ENCODE peak calls at places on chromosomes 11 and 22, in nine cellular contexts. A, E, D, O, I, C, P, T and W are unnamed samples.

GRCh38 chr11:44955019-44955738 is 4.5 kb upstream of the TP53I11 start:
- DNase-seq in A (peak; percentile 71), E (peak; percentile 58), D (no peak), O (peak; percentile 62), I (peak; percentile 77), C (no peak), P (peak; percentile 85), T (no peak), W (no peak)

GRCh38 chr11:45933131-45933821 is 10.8 kb downstream of the LARGE2 start:
- DNase-seq in A (no peak), E (peak; percentile 8), D (no peak), O (no peak), I (no peak), C (no peak), P (peak; percentile 38), T (no peak), W (no peak)

GRCh38 chr11:11297578-11297977 is 55.5 kb downstream of the CSNK2A3 start:
- DNase-seq in A (no peak), E (peak; percentile 11), D (no peak), O (no peak), I (no peak), C (no peak), P (peak; percentile 15), T (no peak), W (no peak)

GRCh38 chr22:23387827-23388491 is 192.1 kb downstream of the IGLL1 start:
- DNase-seq in A (no peak), E (no peak), D (no peak), O (no peak), I (no peak), C (peak; percentile 47), P (no peak), T (no peak), W (no peak)

GRCh38 chr11:88520391-88520790 is 182.9 kb upstream of the CTSC start:
- DNase-seq in A (no peak), E (no peak), D (no peak), O (no peak), I (no peak), C (no peak), P (no peak), T (no peak), W (no peak)

GRCh38 chr11:9739108-9739507 is 75.2 kb downstream of the SWAP70 start:
- DNase-seq in A (no peak), E (no peak), D (no peak), O (no peak), I (no peak), C (no peak), P (no peak), T (no peak), W (no peak)

GRCh38 chr11:57340228-57340627 is 2.1 kb downstream of the P2RX3 start:
- DNase-seq in A (no peak), E (no peak), D (no peak), O (no peak), I (peak; percentile 36), C (no peak), P (peak; percentile 36), T (peak; percentile 56), W (no peak)

GRCh38 chr11:109892321-109892794 is 200.8 kb upstream of the ZC3H12C start:
- DNase-seq in A (no peak), E (no peak), D (no peak), O (no peak), I (no peak), C (no peak), P (peak; percentile 33), T (no peak), W (peak; percentile 54)

GRCh38 chr22:22528780-22529179 is 8.7 kb upstream of the ZNF280A start:
- DNase-seq in A (no peak), E (no peak), D (no peak), O (no peak), I (no peak), C (no peak), P (no peak), T (no peak), W (no peak)

GRCh38 chr11:134519788-134520187 is 107.7 kb upstream of the B3GAT1 start:
- DNase-seq in A (no peak), E (no peak), D (no peak), O (no peak), I (no peak), C (no peak), P (no peak), T (no peak), W (no peak)

GRCh38 chr22:23530106-23530505 is 50.0 kb downstream of the IGLL1 start:
- DNase-seq in A (no peak), E (no peak), D (no peak), O (no peak), I (no peak), C (peak; percentile 46), P (no peak), T (no peak), W (no peak)

GRCh38 chr11:111512296-111513239 is at the start of gene BTG4:
- DNase-seq in A (peak; percentile 16), E (no peak), D (no peak), O (no peak), I (no peak), C (peak; percentile 60), P (peak; percentile 44), T (no peak), W (peak; percentile 30)

GRCh38 chr11:74577624-74578396 is 14.6 kb upstream of the POLD3 start:
- DNase-seq in A (no peak), E (no peak), D (no peak), O (peak; percentile 29), I (no peak), C (no peak), P (no peak), T (no peak), W (peak; percentile 31)

GRCh38 chr22:47128216-47129215 is 366.1 kb downstream of the TBC1D22A start:
- DNase-seq in A (no peak), E (no peak), D (no peak), O (no peak), I (no peak), C (no peak), P (no peak), T (no peak), W (no peak)

GRCh38 chr11:113577356-113578163 is 102.4 kb upstream of the DRD2 start:
- DNase-seq in A (no peak), E (no peak), D (no peak), O (no peak), I (peak; percentile 94), C (no peak), P (peak; percentile 43), T (no peak), W (peak; percentile 92)

GRCh38 chr11:81802591-81802990 is 931.1 kb downstream of the FAM181B start:
- DNase-seq in A (no peak), E (no peak), D (no peak), O (no peak), I (no peak), C (no peak), P (no peak), T (no peak), W (no peak)